ENCODE peak calls at places on chromosomes 7 and 10, in seven cellular contexts. T, L, E, Z, P, Y and R are unnamed samples.

GRCh38 chr7:16359201-16359600 is 62.1 kb downstream of the CRPPA start:
- DNase-seq in T (no peak), E (no peak), Y (no peak), L (no peak), P (no peak), Z (no peak), R (no peak)

GRCh38 chr7:98470131-98470985 is 69.5 kb upstream of the BAIAP2L1 start:
- DNase-seq in Z (no peak), Y (no peak), T (peak; percentile 22), P (no peak), E (no peak), L (no peak), R (no peak)

GRCh38 chr10:62239994-62240393 is 28.6 kb downstream of the RTKN2 start:
- DNase-seq in Z (no peak), L (peak; percentile 45), Y (no peak), P (no peak), T (no peak), E (no peak), R (no peak)

GRCh38 chr7:100506356-100506930 is 22.7 kb downstream of the NYAP1 start:
- DNase-seq in P (no peak), T (no peak), Y (no peak), L (no peak), E (no peak), Z (no peak), R (no peak)

GRCh38 chr7:29116801-29117200 is 29.5 kb downstream of the CPVL start:
- DNase-seq in L (no peak), Y (no peak), Z (no peak), T (no peak), P (no peak), E (no peak), R (peak; percentile 35)

GRCh38 chr7:142771353-142771723 is 568 bp downstream of the PRSS2 start:
- DNase-seq in E (no peak), L (no peak), P (no peak), Z (no peak), T (no peak), Y (no peak), R (no peak)

GRCh38 chr10:84432891-84433290 is 104.5 kb downstream of the CCSER2 start:
- DNase-seq in Z (no peak), Y (no peak), L (no peak), E (no peak), T (peak; percentile 14), P (no peak), R (no peak)

GRCh38 chr7:101901661-101902491 is 84.5 kb downstream of the CUX1 start:
- DNase-seq in Y (no peak), Z (no peak), T (no peak), P (peak; percentile 67), L (no peak), E (no peak), R (no peak)

GRCh38 chr7:77413128-77413527 is 3.0 kb downstream of the GSAP start:
- DNase-seq in Y (no peak), L (no peak), Z (no peak), E (no peak), P (no peak), T (no peak), R (no peak)

GRCh38 chr7:70614237-70614984 is 517.5 kb upstream of the GALNT17 start:
- DNase-seq in T (peak; percentile 25), Y (peak; percentile 51), P (peak; percentile 92), Z (no peak), E (peak; percentile 20), L (no peak), R (peak; percentile 47)

GRCh38 chr7:33726582-33726981 is 178.8 kb upstream of the BMPER start:
- DNase-seq in P (no peak), L (no peak), T (no peak), Y (peak; percentile 48), E (no peak), Z (no peak), R (no peak)

GRCh38 chr10:122054046-122055025 is 65.4 kb downstream of the TACC2 start:
- DNase-seq in P (peak; percentile 83), E (peak; percentile 75), Z (no peak), L (no peak), Y (peak; percentile 79), T (peak; percentile 68), R (no peak)

GRCh38 chr10:124799196-124799595 is 2.4 kb upstream of the ABRAXAS2 start:
- DNase-seq in Z (no peak), P (no peak), L (no peak), Y (no peak), T (no peak), E (no peak), R (no peak)

GRCh38 chr7:14855033-14855794 is 47.3 kb downstream of the DGKB start:
- DNase-seq in Y (no peak), L (no peak), T (no peak), Z (no peak), P (no peak), E (no peak), R (no peak)

GRCh38 chr7:1024331-1024761 is 20.0 kb upstream of the GPR146 start:
- DNase-seq in E (peak; percentile 99), Y (no peak), L (no peak), Z (no peak), T (no peak), P (peak; percentile 57), R (no peak)

GRCh38 chr7:28725045-28725630 is 233.0 kb downstream of the TRIL start:
- DNase-seq in E (no peak), Y (no peak), T (no peak), L (no peak), P (no peak), Z (no peak), R (no peak)

GRCh38 chr7:20407585-20408466 is 77.1 kb downstream of the ITGB8 start:
- DNase-seq in P (no peak), Y (peak; percentile 83), Z (no peak), T (peak; percentile 36), L (no peak), E (no peak), R (no peak)

GRCh38 chr7:34070486-34071323 is 165.4 kb downstream of the BMPER start:
- DNase-seq in Z (no peak), T (peak; percentile 80), Y (no peak), P (no peak), E (no peak), L (no peak), R (no peak)

GRCh38 chr7:100835903-100836811 is 8.8 kb upstream of the EPHB4 start:
- DNase-seq in P (peak; percentile 62), E (no peak), Y (peak; percentile 86), Z (no peak), L (no peak), T (no peak), R (no peak)

GRCh38 chr7:45656431-45656830 is 82.3 kb downstream of the ADCY1 start:
- DNase-seq in T (no peak), E (no peak), L (no peak), P (no peak), Z (no peak), Y (no peak), R (no peak)

GRCh38 chr7:118182618-118183253 is 1.2 kb upstream of the LSM8 start:
- DNase-seq in P (no peak), E (no peak), L (no peak), Y (no peak), T (no peak), Z (no peak), R (no peak)

GRCh38 chr7:109950256-109950655 is 1140.7 kb upstream of the LRRN3 start:
- DNase-seq in Y (no peak), P (no peak), L (no peak), E (no peak), Z (no peak), T (no peak), R (no peak)

GRCh38 chr10:78852856-78853255 is 215.9 kb upstream of the ZMIZ1 start:
- DNase-seq in P (no peak), E (peak; percentile 47), T (peak; percentile 31), Z (no peak), L (peak; percentile 18), Y (peak; percentile 9), R (no peak)

GRCh38 chr10:13536674-13537366 is 8.0 kb upstream of the BEND7 start:
- DNase-seq in Z (no peak), P (peak; percentile 62), E (peak; percentile 54), T (peak; percentile 69), Y (peak; percentile 55), L (no peak), R (no peak)

GRCh38 chr10:132768346-132769248 is 17.4 kb downstream of the NKX6-2 start:
- DNase-seq in Z (no peak), P (no peak), Y (no peak), T (no peak), L (no peak), E (no peak), R (peak; percentile 67)

GRCh38 chr7:17696422-17696821 is 243.9 kb downstream of the SNX13 start:
- DNase-seq in E (peak; percentile 81), Z (no peak), Y (peak; percentile 99), T (peak; percentile 75), P (peak; percentile 83), L (no peak), R (no peak)

GRCh38 chr10:103554488-103555320 is 61.2 kb downstream of the NEURL1 start:
- DNase-seq in E (peak; percentile 67), T (peak; percentile 70), L (no peak), Y (peak; percentile 68), Z (no peak), P (peak; percentile 88), R (peak; percentile 84)

GRCh38 chr7:43784030-43785001 is 25.8 kb downstream of the BLVRA start:
- DNase-seq in Z (no peak), E (peak; percentile 35), L (no peak), P (no peak), T (no peak), Y (no peak), R (no peak)

GRCh38 chr10:67127441-67127840 is 201.6 kb downstream of the LRRTM3 start:
- DNase-seq in Z (no peak), L (no peak), P (no peak), T (no peak), Y (no peak), E (no peak), R (no peak)

GRCh38 chr7:100623951-100624824 is 11.8 kb downstream of the MOSPD3 start:
- DNase-seq in Z (no peak), E (no peak), P (no peak), Y (no peak), L (no peak), T (no peak), R (no peak)

GRCh38 chr10:50653758-50654157 is 30.0 kb upstream of the SGMS1 start:
- DNase-seq in Y (no peak), Z (no peak), P (no peak), E (no peak), L (no peak), T (no peak), R (no peak)

GRCh38 chr10:49587981-49588380 is 22.1 kb upstream of the SLC18A3 start:
- DNase-seq in T (no peak), E (no peak), Y (no peak), Z (no peak), P (no peak), L (no peak), R (no peak)

GRCh38 chr7:117250801-117251200 is 72.1 kb downstream of the WNT2 start:
- DNase-seq in Y (no peak), P (no peak), L (no peak), Z (no peak), T (no peak), E (no peak), R (no peak)

GRCh38 chr10:71075759-71076472 is 136.5 kb upstream of the UNC5B start:
- DNase-seq in Y (no peak), T (no peak), P (no peak), L (no peak), Z (no peak), E (no peak), R (no peak)

GRCh38 chr10:35449944-35450343 is 113.6 kb downstream of the CCNY start:
- DNase-seq in Y (no peak), P (no peak), L (no peak), T (no peak), E (no peak), Z (no peak), R (no peak)

GRCh38 chr10:93180402-93181040 is 106.8 kb downstream of the CYP26A1 start:
- DNase-seq in Y (peak; percentile 52), T (peak; percentile 31), Z (no peak), L (no peak), P (peak; percentile 75), E (no peak), R (no peak)